ENCODE peak calls at places on chromosomes 3 and 15, in eight cellular contexts. P, T, O, K, M, V, C and I are unnamed samples.

GRCh38 chr3:126664591-126665214 is 9.8 kb upstream of the TXNRD3 start:
- DNase-seq in P (no peak), T (no peak), O (no peak), K (no peak), M (no peak), V (no peak), C (no peak), I (peak; percentile 86)

GRCh38 chr3:110667216-110667615 is 404.4 kb upstream of the NECTIN3 start:
- DNase-seq in P (no peak), T (no peak), O (no peak), K (no peak), M (no peak), V (no peak), C (no peak), I (no peak)

GRCh38 chr15:89781055-89781454 is 4.9 kb downstream of the MESP2 start:
- DNase-seq in P (no peak), T (no peak), O (peak; percentile 20), K (no peak), M (peak; percentile 55), V (no peak), C (no peak), I (peak; percentile 76)

GRCh38 chr15:86526938-86527735 is 447.5 kb downstream of the AGBL1 start:
- DNase-seq in P (no peak), T (no peak), O (no peak), K (no peak), M (no peak), V (no peak), C (no peak), I (no peak)

GRCh38 chr3:193837347-193837827 is 244.4 kb downstream of the OPA1 start:
- DNase-seq in P (no peak), T (no peak), O (no peak), K (no peak), M (no peak), V (no peak), C (no peak), I (no peak)

GRCh38 chr3:137854498-137855285 is 90.6 kb downstream of the SOX14 start:
- DNase-seq in P (no peak), T (no peak), O (no peak), K (no peak), M (no peak), V (no peak), C (no peak), I (no peak)

GRCh38 chr3:187973977-187974856 is 179.7 kb upstream of the LPP start:
- DNase-seq in P (no peak), T (no peak), O (peak; percentile 41), K (no peak), M (no peak), V (no peak), C (no peak), I (no peak)

GRCh38 chr15:38398134-38398533 is 55.8 kb upstream of the FAM98B start:
- DNase-seq in P (peak; percentile 96), T (peak; percentile 43), O (no peak), K (no peak), M (no peak), V (no peak), C (no peak), I (peak; percentile 89)

GRCh38 chr15:36370735-36371115 is 208.7 kb upstream of the CDIN1 start:
- DNase-seq in P (peak; percentile 88), T (no peak), O (no peak), K (no peak), M (no peak), V (no peak), C (no peak), I (peak; percentile 31)

GRCh38 chr3:113124256-113124830 is 87.0 kb upstream of the BOC start:
- DNase-seq in P (no peak), T (no peak), O (no peak), K (no peak), M (no peak), V (no peak), C (no peak), I (no peak)

GRCh38 chr15:101064795-101065569 is 145.8 kb downstream of the LRRK1 start:
- DNase-seq in P (no peak), T (no peak), O (peak; percentile 20), K (no peak), M (no peak), V (no peak), C (no peak), I (peak; percentile 51)

GRCh38 chr15:74504418-74504817 is 36.6 kb upstream of the ARID3B start:
- DNase-seq in P (no peak), T (no peak), O (no peak), K (no peak), M (no peak), V (no peak), C (no peak), I (no peak)

GRCh38 chr15:28252831-28253230 is 69.1 kb downstream of the HERC2 start:
- DNase-seq in P (no peak), T (no peak), O (no peak), K (no peak), M (no peak), V (no peak), C (no peak), I (no peak)

GRCh38 chr15:58171476-58172061 is 33.4 kb downstream of the AQP9 start:
- DNase-seq in P (no peak), T (no peak), O (no peak), K (no peak), M (no peak), V (no peak), C (no peak), I (no peak)

GRCh38 chr15:92693922-92694331 is 38.4 kb upstream of the FAM174B start:
- DNase-seq in P (peak; percentile 13), T (no peak), O (no peak), K (no peak), M (no peak), V (no peak), C (no peak), I (no peak)

GRCh38 chr15:70094690-70095311 is 2.9 kb downstream of the TLE3 start:
- DNase-seq in P (no peak), T (no peak), O (peak; percentile 34), K (no peak), M (no peak), V (no peak), C (no peak), I (peak; percentile 84)

GRCh38 chr15:32651229-32651837 is 9.8 kb downstream of the SCG5 start:
- DNase-seq in P (peak; percentile 76), T (peak; percentile 47), O (peak; percentile 64), K (peak; percentile 5), M (peak; percentile 48), V (no peak), C (no peak), I (peak; percentile 82)

GRCh38 chr3:16024548-16024947 is 149.9 kb upstream of the GALNT15 start:
- DNase-seq in P (no peak), T (no peak), O (no peak), K (no peak), M (no peak), V (no peak), C (no peak), I (no peak)

GRCh38 chr15:74368121-74368520 is 675 bp upstream of the CYP11A1 start:
- DNase-seq in P (no peak), T (no peak), O (no peak), K (no peak), M (no peak), V (no peak), C (peak; percentile 19), I (no peak)

GRCh38 chr15:92683511-92683834 is 27.9 kb upstream of the FAM174B start:
- DNase-seq in P (no peak), T (no peak), O (no peak), K (no peak), M (no peak), V (no peak), C (no peak), I (no peak)

GRCh38 chr15:29074045-29074444 is 188.3 kb downstream of the APBA2 start:
- DNase-seq in P (no peak), T (no peak), O (no peak), K (no peak), M (no peak), V (no peak), C (no peak), I (no peak)

GRCh38 chr3:105827959-105828358 is 40.9 kb downstream of the CBLB start:
- DNase-seq in P (peak; percentile 90), T (peak; percentile 12), O (no peak), K (no peak), M (peak; percentile 39), V (no peak), C (no peak), I (no peak)

GRCh38 chr3:74267583-74268184 is 346.8 kb downstream of the CNTN3 start:
- DNase-seq in P (peak; percentile 60), T (no peak), O (no peak), K (no peak), M (peak; percentile 5), V (no peak), C (no peak), I (no peak)

GRCh38 chr3:159007331-159007730 is 205.5 kb downstream of the MFSD1 start:
- DNase-seq in P (no peak), T (no peak), O (no peak), K (no peak), M (no peak), V (no peak), C (no peak), I (no peak)

GRCh38 chr15:55768670-55769185 is 25.8 kb upstream of the PRTG start:
- DNase-seq in P (peak; percentile 62), T (no peak), O (no peak), K (no peak), M (no peak), V (no peak), C (no peak), I (no peak)

GRCh38 chr3:29384640-29385039 is 103.8 kb downstream of the RBMS3 start:
- DNase-seq in P (peak; percentile 90), T (peak; percentile 63), O (no peak), K (no peak), M (no peak), V (no peak), C (no peak), I (peak; percentile 58)

GRCh38 chr15:87508086-87508485 is 748.5 kb downstream of the NTRK3 start:
- DNase-seq in P (no peak), T (no peak), O (no peak), K (no peak), M (no peak), V (no peak), C (no peak), I (no peak)

GRCh38 chr3:152026033-152026556 is 152.7 kb downstream of the SUCNR1 start:
- DNase-seq in P (peak; percentile 91), T (peak; percentile 67), O (no peak), K (no peak), M (no peak), V (no peak), C (no peak), I (no peak)

GRCh38 chr15:60585743-60586708 is 107.1 kb upstream of the ICE2 start:
- DNase-seq in P (peak; percentile 64), T (peak; percentile 39), O (peak; percentile 72), K (peak; percentile 27), M (peak; percentile 60), V (peak; percentile 39), C (no peak), I (peak; percentile 88)

GRCh38 chr3:38843898-38844297 is 27.9 kb upstream of the SCN10A start:
- DNase-seq in P (peak; percentile 57), T (peak; percentile 37), O (no peak), K (no peak), M (no peak), V (no peak), C (no peak), I (no peak)

GRCh38 chr3:46484911-46485696 is 12.7 kb upstream of the RTP3 start:
- DNase-seq in P (no peak), T (no peak), O (no peak), K (no peak), M (no peak), V (no peak), C (no peak), I (peak; percentile 74)

GRCh38 chr3:178532414-178532813 is 3.8 kb upstream of the KCNMB2 start:
- DNase-seq in P (no peak), T (no peak), O (no peak), K (no peak), M (no peak), V (no peak), C (no peak), I (no peak)

GRCh38 chr3:27458929-27459328 is 25.3 kb downstream of the SLC4A7 start:
- DNase-seq in P (no peak), T (no peak), O (no peak), K (no peak), M (no peak), V (no peak), C (no peak), I (no peak)

GRCh38 chr3:27726240-27726639 is 4.1 kb upstream of the EOMES start:
- DNase-seq in P (no peak), T (no peak), O (no peak), K (no peak), M (no peak), V (no peak), C (no peak), I (no peak)